ENCODE peak calls at places on chromosome 9, in seven cellular contexts. T is H1, L is HCT116, F is HepG2, G is IMR-90, D is GM12878, K is K562. B is an unnamed sample.

GRCh38 chr9:97714435-97714834 is 17.3 kb upstream of the XPA start:
- DNase-seq in L (no peak), F (peak), D (no peak), K (no peak), G (peak), T (no peak), B (no peak)

GRCh38 chr9:138099803-138100598 is 222.4 kb downstream of the CACNA1B start:
- DNase-seq in K (no peak), D (no peak), F (no peak), T (no peak), G (no peak), L (no peak), B (no peak)

GRCh38 chr9:92738661-92739081 is 26.0 kb downstream of the BICD2 start:
- DNase-seq in T (no peak), L (no peak), D (no peak), F (no peak), K (no peak), G (no peak), B (no peak)

GRCh38 chr9:108133680-108134079 is 644.1 kb upstream of the KLF4 start:
- DNase-seq in K (no peak), L (no peak), T (no peak), G (no peak), F (no peak), D (no peak), B (no peak)

GRCh38 chr9:98453589-98454311 is 198.3 kb upstream of the TBC1D2 start:
- DNase-seq in G (peak), T (no peak), F (no peak), K (no peak), L (no peak), D (no peak), B (no peak)

GRCh38 chr9:34151398-34151797 is 24.9 kb upstream of the DCAF12 start:
- DNase-seq in T (no peak), L (no peak), F (no peak), D (no peak), K (peak), G (no peak), B (no peak)

GRCh38 chr9:94804917-94805544 is 78.5 kb downstream of the AOPEP start:
- DNase-seq in K (no peak), G (no peak), F (no peak), T (no peak), D (no peak), L (no peak), B (peak)

GRCh38 chr9:103530934-103531333 is 535.8 kb downstream of the CYLC2 start:
- DNase-seq in K (no peak), T (no peak), D (no peak), L (no peak), F (no peak), G (no peak), B (no peak)

GRCh38 chr9:102521097-102521755 is 473.9 kb upstream of the CYLC2 start:
- DNase-seq in D (no peak), F (no peak), T (no peak), K (no peak), L (no peak), G (no peak), B (no peak)

GRCh38 chr9:89505795-89506385 is 8.0 kb upstream of the SEMA4D start:
- DNase-seq in T (no peak), F (no peak), L (no peak), K (no peak), G (no peak), D (no peak), B (peak)

GRCh38 chr9:107684224-107684623 is 194.7 kb upstream of the KLF4 start:
- DNase-seq in K (no peak), F (no peak), T (no peak), G (peak), D (no peak), L (no peak), B (no peak)

GRCh38 chr9:8696536-8696935 is 897.0 kb upstream of the DMAC1 start:
- DNase-seq in G (no peak), L (no peak), T (no peak), D (no peak), K (no peak), F (no peak), B (no peak)

GRCh38 chr9:98600631-98601030 is 108.1 kb downstream of the GABBR2 start:
- DNase-seq in T (no peak), F (no peak), G (no peak), D (no peak), L (no peak), K (no peak), B (no peak)

GRCh38 chr9:134210908-134211810 is 46.8 kb upstream of the RNU6ATAC start:
- DNase-seq in L (no peak), G (no peak), F (no peak), D (no peak), K (no peak), T (no peak), B (no peak)

GRCh38 chr9:14768561-14769234 is 46.2 kb upstream of the CER1 start:
- DNase-seq in L (peak), F (peak), T (no peak), D (no peak), G (peak), K (peak), B (peak)

GRCh38 chr9:2096376-2096970 is 81.3 kb downstream of the SMARCA2 start:
- DNase-seq in D (no peak), L (no peak), T (no peak), F (no peak), G (no peak), K (no peak), B (no peak)

GRCh38 chr9:17134396-17134842 is 421 bp upstream of the CNTLN start:
- DNase-seq in L (no peak), K (no peak), D (no peak), G (peak), F (no peak), T (no peak), B (no peak)

GRCh38 chr9:124392855-124393460 is 22.3 kb downstream of the PSMB7 start:
- DNase-seq in D (no peak), F (no peak), K (peak), G (peak), L (peak), T (no peak), B (peak)

GRCh38 chr9:132673355-132673754 is 3.1 kb downstream of the GTF3C4 start:
- DNase-seq in K (peak), L (no peak), G (peak), D (no peak), T (no peak), F (peak), B (peak)

GRCh38 chr9:698276-698675 is 143.2 kb upstream of the DMRT1 start:
- DNase-seq in L (no peak), D (no peak), T (no peak), F (no peak), G (peak), K (no peak), B (peak)

GRCh38 chr9:22975921-22976320 is 529.3 kb downstream of the DMRTA1 start:
- DNase-seq in F (no peak), L (no peak), D (no peak), K (no peak), T (no peak), G (peak), B (peak)

GRCh38 chr9:503881-504852 is 289.5 kb downstream of the DOCK8 start:
- DNase-seq in G (peak), F (peak), L (peak), T (peak), K (peak), D (no peak), B (peak)

GRCh38 chr9:121620777-121621437 is 30.5 kb upstream of the DAB2IP start:
- DNase-seq in D (no peak), K (peak), G (no peak), L (no peak), T (no peak), F (peak), B (peak)

GRCh38 chr9:129402931-129403742 is 217.8 kb downstream of the C9orf50 start:
- DNase-seq in G (no peak), K (no peak), D (no peak), T (no peak), L (no peak), F (no peak), B (no peak)

GRCh38 chr9:129587487-129588262 is 33.2 kb downstream of the C9orf50 start:
- DNase-seq in K (peak), D (no peak), G (peak), L (peak), T (no peak), F (no peak), B (no peak)

GRCh38 chr9:70362952-70363351 is 51.5 kb downstream of the KLF9 start:
- DNase-seq in G (peak), F (no peak), D (no peak), L (no peak), K (no peak), T (no peak), B (no peak)

GRCh38 chr9:31776471-31776870 is 608.0 kb upstream of the ACO1 start:
- DNase-seq in L (no peak), G (no peak), F (no peak), T (no peak), D (no peak), K (no peak), B (peak)

GRCh38 chr9:86713456-86713855 is 233.8 kb downstream of the GAS1 start:
- DNase-seq in G (peak), D (no peak), K (no peak), F (no peak), T (no peak), L (no peak), B (no peak)

GRCh38 chr9:31597977-31598376 is 786.5 kb upstream of the ACO1 start:
- DNase-seq in G (no peak), T (no peak), D (no peak), F (peak), L (peak), K (no peak), B (no peak)

GRCh38 chr9:124261787-124262595 is 4.2 kb downstream of the NEK6 start:
- DNase-seq in F (no peak), T (no peak), L (no peak), K (no peak), D (no peak), G (no peak), B (peak)

GRCh38 chr9:113156880-113157279 is 6.1 kb downstream of the SLC31A2 start:
- DNase-seq in L (no peak), T (no peak), F (no peak), D (no peak), K (no peak), G (no peak), B (no peak)

GRCh38 chr9:124239249-124240073 is 18.3 kb upstream of the NEK6 start:
- DNase-seq in D (peak), L (no peak), T (no peak), F (no peak), G (no peak), K (no peak), B (no peak)

GRCh38 chr9:83981126-83981871 is 694 bp downstream of the RMI1 start:
- DNase-seq in F (no peak), G (peak), K (no peak), D (no peak), L (no peak), T (no peak), B (peak)

GRCh38 chr9:35179347-35180271 is 17.8 kb downstream of the UNC13B start:
- DNase-seq in K (no peak), L (no peak), F (no peak), D (no peak), T (no peak), G (no peak), B (no peak)
- H3K9ac ChIP-seq in K (no peak), L (no peak), F (no peak), D (no peak), T (no peak), G (no peak), B (no peak)

DNA sequence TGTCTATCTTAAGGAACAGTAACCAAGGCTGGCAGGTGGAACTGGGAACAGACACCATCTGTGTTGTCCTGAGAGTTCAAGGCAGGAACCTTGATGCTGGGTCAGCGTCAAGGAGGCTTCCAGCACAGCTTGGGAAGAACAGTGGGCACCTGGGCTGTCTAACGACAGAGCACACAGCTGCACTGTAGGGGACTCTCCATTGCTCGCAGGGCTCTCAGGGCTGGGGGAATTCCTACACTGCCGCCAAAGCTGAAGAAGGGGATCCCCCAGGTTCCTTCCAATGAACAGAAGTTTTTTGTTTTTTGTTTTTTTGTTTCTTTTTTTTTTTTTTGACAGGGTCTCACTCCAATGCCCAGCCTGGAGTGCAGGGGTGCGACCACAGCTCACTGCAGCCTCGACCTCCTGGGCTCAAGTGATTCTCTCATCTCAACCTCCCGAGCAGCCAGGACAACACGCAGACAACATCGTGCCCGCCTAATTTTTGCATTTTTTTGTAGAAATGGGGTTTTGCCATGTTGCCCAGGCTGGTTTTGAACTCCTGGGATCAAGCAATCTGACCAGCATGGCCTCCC is 81.9 kb downstream of the PTPN3 start:
- DNase-seq in K (no peak), L (no peak), D (no peak), F (no peak), T (no peak), G (no peak), B (no peak)
- TF ChIP-seq POLR2A in K (no peak), L (no peak), D (peak), F (no peak), T (no peak), G (no peak), B (no peak)

DNA sequence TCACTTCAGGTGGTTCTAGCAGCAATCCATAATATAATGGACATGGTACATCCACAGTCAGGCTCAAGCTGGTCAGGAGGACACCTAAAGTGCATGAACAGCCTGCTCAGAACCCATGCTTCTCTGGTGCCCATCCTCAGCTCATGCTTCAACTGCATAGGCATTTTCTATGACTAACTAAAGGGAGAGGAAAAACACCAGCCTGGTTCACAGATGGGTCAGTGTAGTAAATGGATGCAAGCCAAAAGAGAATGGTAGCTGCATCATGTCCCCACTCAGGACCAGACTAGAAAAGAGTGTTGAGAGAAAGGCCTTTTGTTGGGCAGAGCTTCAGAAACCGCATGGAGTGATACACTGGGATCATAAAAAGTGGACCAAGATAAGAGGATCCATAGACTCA is 556.6 kb downstream of the TLE1 start:
- DNase-seq in K (no peak), L (no peak), D (no peak), F (no peak), G (peak), T (no peak), B (no peak)
- H3K9ac ChIP-seq in K (no peak), L (no peak), D (no peak), F (no peak), G (no peak), T (no peak), B (no peak)

DNA sequence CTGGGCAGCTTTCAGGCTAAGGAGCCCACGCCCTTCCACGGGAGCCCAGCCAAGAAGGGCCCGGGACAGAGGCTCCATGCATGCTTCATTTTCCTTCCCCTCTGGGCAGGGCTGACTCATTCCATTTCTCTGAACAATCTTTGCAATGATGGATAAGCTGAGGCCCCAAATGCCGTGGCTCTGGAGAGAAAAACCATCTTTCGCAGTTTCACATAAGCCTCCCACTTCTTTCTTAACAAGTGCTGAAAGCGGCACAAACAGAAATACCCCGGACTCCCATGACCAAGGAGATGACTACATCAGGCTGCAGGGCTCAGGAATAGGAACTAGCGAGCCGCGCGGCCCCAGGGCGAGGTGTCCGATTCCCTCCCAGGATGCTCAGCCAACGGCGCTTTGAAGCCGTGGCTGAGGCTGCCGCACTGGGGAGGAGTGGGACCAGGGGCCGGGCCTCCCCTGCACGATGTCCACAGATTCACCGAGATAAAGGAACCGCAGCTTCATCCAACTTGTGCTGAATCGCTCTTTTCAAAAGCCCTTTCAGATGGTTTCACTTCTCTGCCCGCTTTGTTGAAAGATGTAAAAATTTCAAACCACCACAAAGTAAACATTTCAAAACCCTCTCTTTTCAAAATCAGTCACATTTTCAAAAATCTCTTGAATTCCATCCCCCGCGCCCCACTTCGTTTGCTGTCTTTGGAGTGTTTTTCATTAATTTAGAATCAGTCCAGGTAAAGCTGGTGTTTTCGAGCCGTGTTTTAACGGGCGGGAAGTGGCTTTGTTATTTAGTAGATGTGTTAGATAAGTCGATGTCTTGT is 96.6 kb upstream of the LMX1B start:
- DNase-seq in K (no peak), F (peak), L (peak), D (no peak), T (no peak), G (peak), B (peak)
- TF ChIP-seq POLR2A in K (no peak), F (no peak), L (no peak), D (no peak), T (no peak), G (no peak), B (no peak)

DNA sequence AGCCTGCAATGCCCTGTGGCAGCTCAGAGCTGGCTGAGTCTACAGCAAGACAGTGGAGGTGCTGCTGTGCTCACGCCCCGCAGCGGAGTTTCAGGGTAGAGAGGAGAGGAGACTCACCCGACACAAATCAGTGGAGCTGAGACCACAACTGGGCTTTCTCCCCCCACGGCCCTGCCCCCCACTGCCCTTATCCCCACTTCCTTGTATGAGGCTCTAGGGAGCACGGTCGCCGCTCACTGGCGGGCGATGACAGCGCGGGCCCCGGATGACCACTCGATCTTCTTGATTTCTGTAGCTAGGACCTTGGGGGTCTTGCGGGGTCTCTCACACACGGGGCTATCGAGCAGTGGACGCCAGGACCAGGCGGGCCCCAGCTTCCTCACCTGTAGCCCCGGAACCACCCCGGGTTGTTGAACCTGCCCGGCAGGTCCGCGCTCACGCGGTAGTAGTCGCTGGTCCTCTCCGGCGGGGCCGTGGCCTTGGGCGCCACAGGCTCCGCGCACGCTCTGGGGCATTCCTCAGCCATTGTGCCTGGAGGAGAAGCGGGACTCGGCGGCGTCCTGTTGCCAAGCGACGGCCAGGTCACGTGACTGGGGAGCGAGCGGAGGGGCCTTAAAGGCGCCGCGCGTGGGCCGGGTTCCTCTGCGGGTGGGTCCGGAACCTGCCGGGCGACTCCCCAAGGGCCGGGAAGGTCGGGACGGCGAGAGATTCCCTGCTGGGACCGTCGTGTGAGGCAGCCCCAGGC is 984 bp upstream of the MRPS2 start:
- DNase-seq in D (no peak), F (peak), K (peak), T (no peak), G (peak), L (peak), B (peak)
- H3K9ac ChIP-seq in D (peak), F (peak), K (peak), T (no peak), G (peak), L (peak), B (peak)

DNA sequence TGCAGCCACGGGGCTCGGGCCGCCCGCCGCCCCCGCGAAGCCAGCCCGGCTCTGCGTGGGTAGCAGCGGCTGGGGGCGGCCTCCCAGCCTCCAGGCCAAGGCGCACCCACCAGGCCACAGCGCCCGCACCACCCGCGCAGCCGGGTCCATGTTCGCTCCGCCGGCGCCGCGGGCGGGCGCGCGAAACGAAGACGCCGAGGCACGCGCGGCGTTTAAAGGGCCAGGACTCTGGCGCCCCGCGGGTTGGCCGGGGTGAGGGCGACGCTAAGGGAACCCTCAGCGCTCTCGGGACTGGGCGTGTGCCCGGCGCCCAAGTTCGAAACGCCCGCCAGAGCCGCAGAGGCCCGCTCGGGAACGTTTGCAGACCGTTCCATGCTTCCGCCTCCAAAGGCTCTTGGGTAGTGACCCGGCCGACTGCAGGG is at the start of gene PTGES2:
- DNase-seq in F (peak), K (peak), L (peak), D (no peak), T (no peak), G (peak), B (peak)
- TF ChIP-seq POLR2A in F (peak), K (no peak), L (peak), D (peak), T (no peak), G (no peak), B (peak)

B was measured in endothelial cell of umbilical vein.